ENCODE peak calls at places on chromosome 4, in four cellular contexts. One of them, this sample, is unnamed.

GRCh38 chr4:26793750-26794149 is 66.9 kb upstream of the STIM2 start:
- DNase-seq in stimulated activated CD8-positive, alpha-beta memory T cell treated with anti-CD3 and anti-CD28 coated beads, Interleukin-4, amount 100 ng/mL, for 1 hour: no peak
- DNase-seq in germinal center: no peak
- DNase-seq in caudate nucleus: no peak
- DNase-seq in this sample: no peak

GRCh38 chr4:76213415-76214268 is at the start of gene SCARB2:
- DNase-seq in stimulated activated CD8-positive, alpha-beta memory T cell treated with anti-CD3 and anti-CD28 coated beads, Interleukin-4, amount 100 ng/mL, for 1 hour: peak; percentile 39
- DNase-seq in germinal center: peak; percentile 85
- DNase-seq in caudate nucleus: peak; percentile 84
- DNase-seq in this sample: no peak

GRCh38 chr4:127355738-127356137 is 277.0 kb upstream of the INTU start:
- DNase-seq in stimulated activated CD8-positive, alpha-beta memory T cell treated with anti-CD3 and anti-CD28 coated beads, Interleukin-4, amount 100 ng/mL, for 1 hour: no peak
- DNase-seq in germinal center: no peak
- DNase-seq in caudate nucleus: no peak
- DNase-seq in this sample: no peak

GRCh38 chr4:2712261-2712842 is 43.8 kb downstream of the TNIP2 start:
- DNase-seq in stimulated activated CD8-positive, alpha-beta memory T cell treated with anti-CD3 and anti-CD28 coated beads, Interleukin-4, amount 100 ng/mL, for 1 hour: no peak
- DNase-seq in germinal center: no peak
- DNase-seq in caudate nucleus: no peak
- DNase-seq in this sample: peak; percentile 25

GRCh38 chr4:98838977-98839618 is 89.8 kb downstream of the EIF4E start:
- DNase-seq in stimulated activated CD8-positive, alpha-beta memory T cell treated with anti-CD3 and anti-CD28 coated beads, Interleukin-4, amount 100 ng/mL, for 1 hour: no peak
- DNase-seq in germinal center: no peak
- DNase-seq in caudate nucleus: no peak
- DNase-seq in this sample: no peak

GRCh38 chr4:2836391-2836859 is 7.2 kb upstream of the ADD1 start:
- DNase-seq in stimulated activated CD8-positive, alpha-beta memory T cell treated with anti-CD3 and anti-CD28 coated beads, Interleukin-4, amount 100 ng/mL, for 1 hour: no peak
- DNase-seq in germinal center: no peak
- DNase-seq in caudate nucleus: no peak
- DNase-seq in this sample: no peak

GRCh38 chr4:72997409-72997808 is 72.1 kb downstream of the COX18 start:
- DNase-seq in stimulated activated CD8-positive, alpha-beta memory T cell treated with anti-CD3 and anti-CD28 coated beads, Interleukin-4, amount 100 ng/mL, for 1 hour: no peak
- DNase-seq in germinal center: no peak
- DNase-seq in caudate nucleus: no peak
- DNase-seq in this sample: no peak

GRCh38 chr4:139528377-139529005 is 27.5 kb downstream of the SETD7 start:
- DNase-seq in stimulated activated CD8-positive, alpha-beta memory T cell treated with anti-CD3 and anti-CD28 coated beads, Interleukin-4, amount 100 ng/mL, for 1 hour: no peak
- DNase-seq in germinal center: no peak
- DNase-seq in caudate nucleus: no peak
- DNase-seq in this sample: no peak

GRCh38 chr4:17489123-17489522 is 22.8 kb downstream of the QDPR start:
- DNase-seq in stimulated activated CD8-positive, alpha-beta memory T cell treated with anti-CD3 and anti-CD28 coated beads, Interleukin-4, amount 100 ng/mL, for 1 hour: no peak
- DNase-seq in germinal center: no peak
- DNase-seq in caudate nucleus: no peak
- DNase-seq in this sample: no peak

GRCh38 chr4:37770016-37770415 is 56.5 kb upstream of the PGM2 start:
- DNase-seq in stimulated activated CD8-positive, alpha-beta memory T cell treated with anti-CD3 and anti-CD28 coated beads, Interleukin-4, amount 100 ng/mL, for 1 hour: no peak
- DNase-seq in germinal center: no peak
- DNase-seq in caudate nucleus: no peak
- DNase-seq in this sample: no peak

GRCh38 chr4:142656178-142656577 is 189.9 kb downstream of the INPP4B start:
- DNase-seq in stimulated activated CD8-positive, alpha-beta memory T cell treated with anti-CD3 and anti-CD28 coated beads, Interleukin-4, amount 100 ng/mL, for 1 hour: no peak
- DNase-seq in germinal center: no peak
- DNase-seq in caudate nucleus: no peak
- DNase-seq in this sample: no peak